ENCODE peak calls at places on chromosome 2, in eight cellular contexts. One of them, this sample, is unnamed.

GRCh38 chr2:147045113-147045512 is 799.7 kb upstream of the ACVR2A start:
- DNase-seq in fibroblast of villous mesenchyme: peak
- DNase-seq in fibroblast of lung: peak
- DNase-seq in heart right ventricle: peak
- DNase-seq in A549: no peak
- DNase-seq in activated CD8-positive, alpha-beta T cell treated with anti-CD3 and anti-CD28 coated beads for 36 hours: peak
- DNase-seq in hepatocyte: peak
- DNase-seq in cardiac muscle cell: peak
- DNase-seq in this sample: peak

GRCh38 chr2:191979221-191979730 is 132.4 kb upstream of the CAVIN2 start:
- DNase-seq in fibroblast of villous mesenchyme: no peak
- DNase-seq in fibroblast of lung: peak
- DNase-seq in heart right ventricle: no peak
- DNase-seq in A549: no peak
- DNase-seq in activated CD8-positive, alpha-beta T cell treated with anti-CD3 and anti-CD28 coated beads for 36 hours: no peak
- DNase-seq in hepatocyte: no peak
- DNase-seq in cardiac muscle cell: no peak
- DNase-seq in this sample: no peak

GRCh38 chr2:237304763-237305514 is 109.0 kb downstream of the COL6A3 start:
- DNase-seq in fibroblast of villous mesenchyme: peak
- DNase-seq in fibroblast of lung: peak
- DNase-seq in heart right ventricle: no peak
- DNase-seq in A549: no peak
- DNase-seq in activated CD8-positive, alpha-beta T cell treated with anti-CD3 and anti-CD28 coated beads for 36 hours: no peak
- DNase-seq in hepatocyte: no peak
- DNase-seq in cardiac muscle cell: no peak
- DNase-seq in this sample: no peak

GRCh38 chr2:120736202-120736954 is 710 bp downstream of the GLI2 start:
- DNase-seq in fibroblast of villous mesenchyme: no peak
- DNase-seq in fibroblast of lung: no peak
- DNase-seq in heart right ventricle: peak
- DNase-seq in A549: peak
- DNase-seq in activated CD8-positive, alpha-beta T cell treated with anti-CD3 and anti-CD28 coated beads for 36 hours: no peak
- DNase-seq in hepatocyte: no peak
- DNase-seq in cardiac muscle cell: peak
- DNase-seq in this sample: peak

GRCh38 chr2:96951125-96951654 is 35.2 kb downstream of the FAM178B start:
- DNase-seq in fibroblast of villous mesenchyme: peak
- DNase-seq in fibroblast of lung: peak
- DNase-seq in heart right ventricle: peak
- DNase-seq in A549: peak
- DNase-seq in activated CD8-positive, alpha-beta T cell treated with anti-CD3 and anti-CD28 coated beads for 36 hours: peak
- DNase-seq in hepatocyte: peak
- DNase-seq in cardiac muscle cell: peak
- DNase-seq in this sample: peak

GRCh38 chr2:235094457-235094856 is 142.6 kb downstream of the SH3BP4 start:
- DNase-seq in fibroblast of villous mesenchyme: no peak
- DNase-seq in fibroblast of lung: no peak
- DNase-seq in heart right ventricle: no peak
- DNase-seq in A549: no peak
- DNase-seq in activated CD8-positive, alpha-beta T cell treated with anti-CD3 and anti-CD28 coated beads for 36 hours: no peak
- DNase-seq in hepatocyte: no peak
- DNase-seq in cardiac muscle cell: no peak
- DNase-seq in this sample: no peak

GRCh38 chr2:210502997-210503621 is 26.6 kb upstream of the LANCL1 start:
- DNase-seq in fibroblast of villous mesenchyme: peak
- DNase-seq in fibroblast of lung: peak
- DNase-seq in heart right ventricle: peak
- DNase-seq in A549: peak
- DNase-seq in activated CD8-positive, alpha-beta T cell treated with anti-CD3 and anti-CD28 coated beads for 36 hours: peak
- DNase-seq in hepatocyte: peak
- DNase-seq in cardiac muscle cell: peak
- DNase-seq in this sample: peak

GRCh38 chr2:170122883-170123547 is 54.9 kb upstream of the MYO3B start:
- DNase-seq in fibroblast of villous mesenchyme: peak
- DNase-seq in fibroblast of lung: peak
- DNase-seq in heart right ventricle: no peak
- DNase-seq in A549: peak
- DNase-seq in activated CD8-positive, alpha-beta T cell treated with anti-CD3 and anti-CD28 coated beads for 36 hours: no peak
- DNase-seq in hepatocyte: no peak
- DNase-seq in cardiac muscle cell: no peak
- DNase-seq in this sample: peak

GRCh38 chr2:8877332-8877731 is 39.9 kb upstream of the KIDINS220 start:
- DNase-seq in fibroblast of villous mesenchyme: no peak
- DNase-seq in fibroblast of lung: no peak
- DNase-seq in heart right ventricle: no peak
- DNase-seq in A549: no peak
- DNase-seq in activated CD8-positive, alpha-beta T cell treated with anti-CD3 and anti-CD28 coated beads for 36 hours: no peak
- DNase-seq in hepatocyte: no peak
- DNase-seq in cardiac muscle cell: no peak
- DNase-seq in this sample: no peak

GRCh38 chr2:20484034-20484617 is 37.3 kb downstream of the RHOB start:
- DNase-seq in fibroblast of villous mesenchyme: no peak
- DNase-seq in fibroblast of lung: no peak
- DNase-seq in heart right ventricle: no peak
- DNase-seq in A549: no peak
- DNase-seq in activated CD8-positive, alpha-beta T cell treated with anti-CD3 and anti-CD28 coated beads for 36 hours: no peak
- DNase-seq in hepatocyte: no peak
- DNase-seq in cardiac muscle cell: no peak
- DNase-seq in this sample: no peak

GRCh38 chr2:161138429-161138828 is 21.8 kb upstream of the TANK start:
- DNase-seq in fibroblast of villous mesenchyme: no peak
- DNase-seq in fibroblast of lung: no peak
- DNase-seq in heart right ventricle: no peak
- DNase-seq in A549: no peak
- DNase-seq in activated CD8-positive, alpha-beta T cell treated with anti-CD3 and anti-CD28 coated beads for 36 hours: peak
- DNase-seq in hepatocyte: no peak
- DNase-seq in cardiac muscle cell: no peak
- DNase-seq in this sample: peak

GRCh38 chr2:105798595-105798994 is 53.9 kb downstream of the NCK2 start:
- DNase-seq in fibroblast of villous mesenchyme: no peak
- DNase-seq in fibroblast of lung: no peak
- DNase-seq in heart right ventricle: no peak
- DNase-seq in A549: no peak
- DNase-seq in activated CD8-positive, alpha-beta T cell treated with anti-CD3 and anti-CD28 coated beads for 36 hours: peak
- DNase-seq in hepatocyte: no peak
- DNase-seq in cardiac muscle cell: no peak
- DNase-seq in this sample: no peak

GRCh38 chr2:45291283-45291682 is 282.0 kb upstream of the SIX2 start:
- DNase-seq in fibroblast of villous mesenchyme: no peak
- DNase-seq in fibroblast of lung: peak
- DNase-seq in heart right ventricle: no peak
- DNase-seq in A549: no peak
- DNase-seq in activated CD8-positive, alpha-beta T cell treated with anti-CD3 and anti-CD28 coated beads for 36 hours: no peak
- DNase-seq in hepatocyte: no peak
- DNase-seq in cardiac muscle cell: no peak
- DNase-seq in this sample: no peak

GRCh38 chr2:86025976-86026743 is 79.5 kb downstream of the POLR1A start:
- DNase-seq in fibroblast of villous mesenchyme: no peak
- DNase-seq in fibroblast of lung: no peak
- DNase-seq in heart right ventricle: no peak
- DNase-seq in A549: no peak
- DNase-seq in activated CD8-positive, alpha-beta T cell treated with anti-CD3 and anti-CD28 coated beads for 36 hours: no peak
- DNase-seq in hepatocyte: no peak
- DNase-seq in cardiac muscle cell: peak
- DNase-seq in this sample: no peak

GRCh38 chr2:95278051-95278471 is 3.8 kb downstream of the PROM2 start:
- DNase-seq in fibroblast of villous mesenchyme: peak
- DNase-seq in fibroblast of lung: peak
- DNase-seq in heart right ventricle: no peak
- DNase-seq in A549: no peak
- DNase-seq in activated CD8-positive, alpha-beta T cell treated with anti-CD3 and anti-CD28 coated beads for 36 hours: no peak
- DNase-seq in hepatocyte: no peak
- DNase-seq in cardiac muscle cell: no peak
- DNase-seq in this sample: no peak

GRCh38 chr2:183495079-183495478 is 370.8 kb downstream of the NUP35 start:
- DNase-seq in fibroblast of villous mesenchyme: no peak
- DNase-seq in fibroblast of lung: no peak
- DNase-seq in heart right ventricle: no peak
- DNase-seq in A549: no peak
- DNase-seq in activated CD8-positive, alpha-beta T cell treated with anti-CD3 and anti-CD28 coated beads for 36 hours: no peak
- DNase-seq in hepatocyte: no peak
- DNase-seq in cardiac muscle cell: no peak
- DNase-seq in this sample: no peak

GRCh38 chr2:149125031-149125725 is 86.7 kb downstream of the LYPD6B start:
- DNase-seq in fibroblast of villous mesenchyme: no peak
- DNase-seq in fibroblast of lung: no peak
- DNase-seq in heart right ventricle: no peak
- DNase-seq in A549: no peak
- DNase-seq in activated CD8-positive, alpha-beta T cell treated with anti-CD3 and anti-CD28 coated beads for 36 hours: no peak
- DNase-seq in hepatocyte: peak
- DNase-seq in cardiac muscle cell: no peak
- DNase-seq in this sample: peak

GRCh38 chr2:124884315-124884714 is 859.2 kb downstream of the CNTNAP5 start:
- DNase-seq in fibroblast of villous mesenchyme: peak
- DNase-seq in fibroblast of lung: peak
- DNase-seq in heart right ventricle: no peak
- DNase-seq in A549: no peak
- DNase-seq in activated CD8-positive, alpha-beta T cell treated with anti-CD3 and anti-CD28 coated beads for 36 hours: no peak
- DNase-seq in hepatocyte: no peak
- DNase-seq in cardiac muscle cell: no peak
- DNase-seq in this sample: no peak

GRCh38 chr2:156653670-156654069 is 217.5 kb downstream of the GPD2 start:
- DNase-seq in fibroblast of villous mesenchyme: no peak
- DNase-seq in fibroblast of lung: no peak
- DNase-seq in heart right ventricle: no peak
- DNase-seq in A549: no peak
- DNase-seq in activated CD8-positive, alpha-beta T cell treated with anti-CD3 and anti-CD28 coated beads for 36 hours: no peak
- DNase-seq in hepatocyte: no peak
- DNase-seq in cardiac muscle cell: no peak
- DNase-seq in this sample: peak

GRCh38 chr2:239723486-239724193 is 301.5 kb downstream of the NDUFA10 start:
- DNase-seq in fibroblast of villous mesenchyme: no peak
- DNase-seq in fibroblast of lung: no peak
- DNase-seq in heart right ventricle: no peak
- DNase-seq in A549: no peak
- DNase-seq in activated CD8-positive, alpha-beta T cell treated with anti-CD3 and anti-CD28 coated beads for 36 hours: no peak
- DNase-seq in hepatocyte: no peak
- DNase-seq in cardiac muscle cell: no peak
- DNase-seq in this sample: no peak

DNA sequence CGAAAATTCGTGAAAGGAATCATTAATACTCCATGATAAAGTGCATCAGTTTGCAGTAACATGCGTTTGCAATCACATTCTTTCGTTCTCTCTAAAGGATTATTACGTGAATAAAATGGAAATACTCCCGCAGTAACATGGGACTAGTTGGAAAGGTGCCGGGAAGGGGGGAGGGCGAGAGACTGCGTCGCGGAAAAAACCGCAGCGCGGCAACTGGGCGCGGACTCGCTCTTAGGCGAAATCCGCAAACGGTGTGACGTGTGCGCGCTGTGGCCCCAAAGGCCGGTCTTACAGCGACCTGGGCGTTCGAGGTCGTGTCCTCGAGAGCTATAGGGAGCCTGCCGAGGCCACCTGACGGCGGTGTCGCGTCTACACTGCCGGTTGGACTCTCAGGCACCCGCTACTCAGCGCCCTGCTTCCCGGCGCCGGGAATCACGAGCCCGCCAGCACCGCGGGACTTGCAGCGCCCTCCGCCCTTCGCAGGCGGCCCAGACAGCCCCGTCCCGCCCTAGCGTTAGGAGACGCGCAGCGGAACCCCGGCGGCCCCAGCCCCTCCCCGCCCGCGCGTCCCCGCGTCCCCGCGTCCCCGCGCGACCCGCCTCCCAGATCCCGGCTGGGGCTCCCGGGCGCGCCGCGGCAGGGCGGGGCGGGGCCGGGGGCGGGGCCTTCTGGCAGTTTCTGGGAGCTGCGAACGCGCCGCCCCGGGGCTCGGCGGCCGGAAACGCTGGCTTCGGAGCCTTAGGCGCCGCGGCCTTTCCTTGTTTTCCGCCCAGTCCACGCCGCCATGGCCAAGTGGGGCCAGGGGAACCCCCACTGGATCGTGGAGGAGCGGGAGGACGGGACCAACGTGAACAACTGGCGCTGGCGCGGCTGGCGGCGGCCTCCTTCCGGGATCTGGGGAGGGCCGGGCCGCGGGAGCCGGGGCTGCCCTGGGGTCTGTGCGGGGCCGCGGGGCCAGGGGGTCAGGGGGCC is 15.1 kb downstream of the C2orf74 start:
- DNase-seq in fibroblast of villous mesenchyme: peak
- DNase-seq in fibroblast of lung: peak
- DNase-seq in heart right ventricle: peak
- DNase-seq in A549: peak
- DNase-seq in activated CD8-positive, alpha-beta T cell treated with anti-CD3 and anti-CD28 coated beads for 36 hours: peak
- DNase-seq in hepatocyte: peak
- DNase-seq in cardiac muscle cell: peak
- DNase-seq in this sample: peak
- TF ChIP-seq CTCF in fibroblast of villous mesenchyme: no peak
- TF ChIP-seq CTCF in fibroblast of lung: no peak
- TF ChIP-seq CTCF in heart right ventricle: peak
- TF ChIP-seq CTCF in A549: peak
- TF ChIP-seq CTCF in activated CD8-positive, alpha-beta T cell treated with anti-CD3 and anti-CD28 coated beads for 36 hours: no peak
- TF ChIP-seq CTCF in hepatocyte: no peak
- TF ChIP-seq CTCF in cardiac muscle cell: no peak
- TF ChIP-seq CTCF in this sample: no peak

GRCh38 chr2:46769809-46770208 is 145.8 kb downstream of the MCFD2 start:
- DNase-seq in fibroblast of villous mesenchyme: no peak
- DNase-seq in fibroblast of lung: no peak
- DNase-seq in heart right ventricle: no peak
- DNase-seq in A549: no peak
- DNase-seq in activated CD8-positive, alpha-beta T cell treated with anti-CD3 and anti-CD28 coated beads for 36 hours: no peak
- DNase-seq in hepatocyte: no peak
- DNase-seq in cardiac muscle cell: no peak
- DNase-seq in this sample: no peak
- TF ChIP-seq CTCF in fibroblast of villous mesenchyme: no peak
- TF ChIP-seq CTCF in fibroblast of lung: no peak
- TF ChIP-seq CTCF in heart right ventricle: no peak
- TF ChIP-seq CTCF in A549: peak
- TF ChIP-seq CTCF in activated CD8-positive, alpha-beta T cell treated with anti-CD3 and anti-CD28 coated beads for 36 hours: no peak
- TF ChIP-seq CTCF in hepatocyte: peak
- TF ChIP-seq CTCF in cardiac muscle cell: no peak
- TF ChIP-seq CTCF in this sample: no peak

DNA sequence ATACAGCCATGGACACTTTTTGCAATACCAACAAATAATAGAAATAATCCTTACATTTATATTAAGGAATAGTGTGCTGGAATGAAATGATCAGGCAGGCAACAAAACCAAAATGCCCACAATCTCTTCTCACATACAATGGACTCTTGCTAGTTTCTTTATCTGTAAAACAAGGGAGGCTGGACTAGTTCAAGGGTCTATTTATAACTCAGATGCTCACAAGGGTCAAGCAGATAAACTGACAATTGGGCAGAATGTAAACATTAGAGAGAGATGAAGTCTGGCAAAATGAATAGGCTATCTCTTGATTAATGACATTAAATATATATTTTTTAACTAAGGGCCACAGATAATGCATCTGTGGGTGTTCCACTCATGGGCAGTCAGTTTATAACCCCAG is 11.4 kb downstream of the PPIL3 start:
- DNase-seq in fibroblast of villous mesenchyme: no peak
- DNase-seq in fibroblast of lung: no peak
- DNase-seq in heart right ventricle: no peak
- DNase-seq in A549: no peak
- DNase-seq in activated CD8-positive, alpha-beta T cell treated with anti-CD3 and anti-CD28 coated beads for 36 hours: no peak
- DNase-seq in hepatocyte: no peak
- DNase-seq in cardiac muscle cell: peak
- DNase-seq in this sample: no peak
- TF ChIP-seq CTCF in fibroblast of villous mesenchyme: no peak
- TF ChIP-seq CTCF in fibroblast of lung: no peak
- TF ChIP-seq CTCF in heart right ventricle: no peak
- TF ChIP-seq CTCF in A549: no peak
- TF ChIP-seq CTCF in activated CD8-positive, alpha-beta T cell treated with anti-CD3 and anti-CD28 coated beads for 36 hours: no peak
- TF ChIP-seq CTCF in hepatocyte: no peak
- TF ChIP-seq CTCF in cardiac muscle cell: no peak
- TF ChIP-seq CTCF in this sample: no peak

GRCh38 chr2:142603761-142604160 is 273.7 kb upstream of the KYNU start:
- DNase-seq in fibroblast of villous mesenchyme: no peak
- DNase-seq in fibroblast of lung: no peak
- DNase-seq in heart right ventricle: no peak
- DNase-seq in A549: no peak
- DNase-seq in activated CD8-positive, alpha-beta T cell treated with anti-CD3 and anti-CD28 coated beads for 36 hours: no peak
- DNase-seq in hepatocyte: no peak
- DNase-seq in cardiac muscle cell: no peak
- DNase-seq in this sample: no peak
- TF ChIP-seq CTCF in fibroblast of villous mesenchyme: no peak
- TF ChIP-seq CTCF in fibroblast of lung: peak
- TF ChIP-seq CTCF in heart right ventricle: no peak
- TF ChIP-seq CTCF in A549: peak
- TF ChIP-seq CTCF in activated CD8-positive, alpha-beta T cell treated with anti-CD3 and anti-CD28 coated beads for 36 hours: no peak
- TF ChIP-seq CTCF in hepatocyte: peak
- TF ChIP-seq CTCF in cardiac muscle cell: no peak
- TF ChIP-seq CTCF in this sample: no peak